ENCODE peak calls at places on chromosomes 1 and 21, in four cellular contexts. X is hepatocyte, W is left ventricle myocardium inferior, T is mesendoderm. V is an unnamed sample. For H3K36me3, the result is how much of the 10 kb centered on the place peaks cover.

GRCh38 chr1:173954179-173954578 is 37.1 kb upstream of the SERPINC1 start:
- DNase-seq in T (no peak), X (no peak), W (no peak), V (no peak)

GRCh38 chr1:212012034-212012740 is 23.2 kb downstream of the INTS7 start:
- DNase-seq in W (peak), T (peak), X (peak), V (peak)

GRCh38 chr1:172117800-172118199 is 276.5 kb downstream of the DNM3 start:
- DNase-seq in W (no peak), T (no peak), X (no peak), V (peak)

GRCh38 chr1:11299225-11299574 is 26.2 kb downstream of the UBIAD1 start:
- DNase-seq in T (no peak), W (no peak), X (no peak), V (no peak)

GRCh38 chr1:214364335-214364734 is 83.4 kb downstream of the SMYD2 start:
- DNase-seq in T (peak), X (peak), W (peak), V (no peak)

GRCh38 chr1:6601865-6602668 is 602 bp downstream of the KLHL21 start:
- DNase-seq in X (peak), W (peak), T (no peak), V (peak)

GRCh38 chr1:16075337-16076002 is 2.0 kb upstream of the FAM131C start:
- DNase-seq in W (peak), X (peak), T (no peak), V (no peak)

GRCh38 chr1:14441302-14441741 is 157.2 kb upstream of the KAZN start:
- DNase-seq in W (no peak), T (no peak), X (no peak), V (no peak)

GRCh38 chr1:234213576-234214128 is 159.6 kb upstream of the COA6 start:
- DNase-seq in W (no peak), T (no peak), X (no peak), V (no peak)

GRCh38 chr1:59645893-59646292 is 168.9 kb upstream of the HOOK1 start:
- DNase-seq in T (peak), W (no peak), X (no peak), V (no peak)

GRCh38 chr1:67883069-67883468 is 49.8 kb upstream of the GNG12 start:
- DNase-seq in T (no peak), X (no peak), W (no peak), V (no peak)

GRCh38 chr1:114320586-114320985 is 166.9 kb upstream of the SYT6 start:
- DNase-seq in X (no peak), T (no peak), W (no peak), V (no peak)

GRCh38 chr1:22132517-22133235 is 10.2 kb downstream of the WNT4 start:
- DNase-seq in W (no peak), T (no peak), X (no peak), V (no peak)

GRCh38 chr21:30257773-30258172 is 25.0 kb downstream of the KRTAP24-1 start:
- DNase-seq in X (peak), W (no peak), T (peak), V (peak)

GRCh38 chr1:173329747-173330146 is 122.6 kb upstream of the TNFSF4 start:
- DNase-seq in W (no peak), X (no peak), T (no peak), V (no peak)

GRCh38 chr1:99264201-99265021 is at the start of gene PLPPR4:
- DNase-seq in X (peak), W (peak), T (peak), V (no peak)

GRCh38 chr1:90973897-90974798 is 47.7 kb downstream of the ZNF644 start:
- DNase-seq in T (peak), X (no peak), W (no peak), V (no peak)

GRCh38 chr1:109392788-109393580 is 4.7 kb downstream of the SORT1 start:
- DNase-seq in X (peak), T (no peak), W (peak), V (peak)

GRCh38 chr21:36513430-36513829 is 33.5 kb upstream of the CLDN14 start:
- DNase-seq in W (no peak), X (no peak), T (no peak), V (no peak)

GRCh38 chr1:211876849-211877248 is 46.3 kb upstream of the LPGAT1 start:
- DNase-seq in W (no peak), T (no peak), X (no peak), V (no peak)

GRCh38 chr1:14765773-14766172 is 167.3 kb downstream of the KAZN start:
- DNase-seq in T (no peak), W (no peak), X (no peak), V (no peak)

GRCh38 chr1:234509457-234510328 is 30.7 kb upstream of the TARBP1 start:
- DNase-seq in X (no peak), T (peak), W (no peak), V (no peak)

GRCh38 chr1:61960999-61961398 is 218.7 kb downstream of the PATJ start:
- DNase-seq in W (no peak), T (no peak), X (no peak), V (no peak)

DNA sequence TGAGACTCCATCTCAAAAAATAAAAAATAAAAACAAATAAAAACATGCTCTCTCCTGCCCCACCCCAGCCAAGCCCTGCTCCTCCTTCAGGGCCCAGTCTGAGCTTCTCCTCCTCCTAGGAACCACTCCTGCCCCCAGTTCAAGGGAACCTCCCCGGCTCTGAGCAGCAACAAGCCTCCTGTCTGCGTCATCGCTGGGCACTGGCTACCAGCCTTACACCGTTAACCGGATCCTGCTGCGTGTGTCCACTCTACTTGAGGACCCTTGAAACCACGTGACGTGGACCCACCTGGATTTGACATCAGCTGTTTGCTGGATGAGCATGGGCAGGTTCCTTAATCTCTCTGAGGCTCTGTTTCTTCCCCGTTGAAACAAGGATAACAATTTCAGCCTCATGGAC is 1.6 kb upstream of the TAS1R2 start:
- DNase-seq in W (no peak), X (no peak), T (no peak), V (no peak)
- H3K36me3 ChIP-seq in W (under half), X (under half), T (under half), V (under half)

GRCh38 chr1:221837886-221838285 is 96.0 kb upstream of the DUSP10 start:
- DNase-seq in T (no peak), W (no peak), X (no peak), V (peak)
- H3K27ac ChIP-seq in T (no peak), W (no peak), X (no peak), V (no peak)

GRCh38 chr1:26450906-26451305 is 18.8 kb downstream of the DHDDS start:
- DNase-seq in W (no peak), T (no peak), X (no peak), V (no peak)
- H3K36me3 ChIP-seq in W (half or more), T (under half), X (under half), V (under half)

GRCh38 chr21:26587621-26588260 is 14.7 kb upstream of the CYYR1 start:
- DNase-seq in W (no peak), T (no peak), X (peak), V (no peak)
- H3K27ac ChIP-seq in W (peak), T (no peak), X (no peak), V (no peak)

DNA sequence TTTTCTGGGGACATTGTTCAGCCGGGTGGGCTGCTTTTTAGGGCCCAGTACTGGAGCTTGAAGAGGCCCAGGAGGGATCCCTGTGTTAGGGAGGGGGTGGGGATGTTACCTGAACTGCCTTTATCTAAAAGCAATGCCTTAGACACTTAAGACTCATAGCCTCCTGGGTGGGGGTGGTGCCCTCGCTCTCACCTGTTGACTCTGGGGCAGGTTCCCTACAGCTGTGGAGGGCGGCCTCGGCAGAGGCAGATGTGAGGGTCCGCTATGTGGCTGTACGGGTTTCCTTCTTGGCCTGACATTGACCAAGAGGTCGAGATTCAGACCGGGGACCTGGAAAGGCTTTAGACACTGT is 724 bp downstream of the INAVA start:
- DNase-seq in X (no peak), T (no peak), W (no peak), V (peak)
- H3K36me3 ChIP-seq in X (under half), T (under half), W (under half), V (under half)

GRCh38 chr1:8382051-8382505 is 64.2 kb downstream of the SLC45A1 start:
- DNase-seq in X (no peak), T (peak), W (no peak), V (no peak)
- H3K27ac ChIP-seq in X (peak), T (no peak), W (peak), V (no peak)

V was measured in small intestine.